ENCODE peak calls at places on chromosomes 2 and 18, in six cellular contexts. Y, L, X, I, E and M are unnamed samples. For H3K36me3, the result is how much of the 10 kb centered on the place peaks cover.

GRCh38 chr18:45212186-45213039 is 402.9 kb upstream of the SLC14A2 start:
- DNase-seq in Y (peak), L (peak), X (peak), I (peak), E (peak), M (peak)

GRCh38 chr2:102139851-102140250 is 2.7 kb upstream of the IL1R1 start:
- DNase-seq in Y (no peak), L (peak), X (no peak), I (no peak), E (no peak), M (peak)

GRCh38 chr18:23585007-23585871 is 1.1 kb downstream of the NPC1 start:
- DNase-seq in Y (no peak), L (no peak), X (no peak), I (peak), E (peak), M (peak)

GRCh38 chr2:46010925-46011490 is 286.2 kb upstream of the EPAS1 start:
- DNase-seq in Y (no peak), L (peak), X (no peak), I (peak), E (peak), M (peak)

GRCh38 chr2:205748660-205749059 is 66.4 kb downstream of the NRP2 start:
- DNase-seq in Y (no peak), L (peak), X (peak), I (peak), E (no peak), M (no peak)

GRCh38 chr2:222753251-222753824 is 81.9 kb downstream of the MOGAT1 start:
- DNase-seq in Y (peak), L (peak), X (no peak), I (no peak), E (no peak), M (peak)

GRCh38 chr2:227759411-227760113 is 13.9 kb downstream of the SCYGR8 start:
- DNase-seq in Y (no peak), L (no peak), X (no peak), I (peak), E (peak), M (no peak)

GRCh38 chr2:8999802-9000201 is 3.7 kb downstream of the MBOAT2 start:
- DNase-seq in Y (no peak), L (no peak), X (no peak), I (no peak), E (peak), M (no peak)

GRCh38 chr2:24559714-24560113 is 68.7 kb downstream of the NCOA1 start:
- DNase-seq in Y (no peak), L (peak), X (no peak), I (no peak), E (peak), M (peak)

GRCh38 chr18:79853993-79854364 is 56.2 kb downstream of the KCNG2 start:
- DNase-seq in Y (no peak), L (no peak), X (no peak), I (no peak), E (no peak), M (no peak)

GRCh38 chr2:69027060-69027459 is 14.1 kb downstream of the ANTXR1 start:
- DNase-seq in Y (no peak), L (no peak), X (no peak), I (no peak), E (no peak), M (no peak)

GRCh38 chr2:129178356-129178755 is 801.1 kb upstream of the RAB6C start:
- DNase-seq in Y (no peak), L (no peak), X (no peak), I (no peak), E (no peak), M (no peak)

GRCh38 chr18:70385474-70385873 is 96.6 kb downstream of the SOCS6 start:
- DNase-seq in Y (no peak), L (peak), X (no peak), I (no peak), E (no peak), M (peak)

GRCh38 chr2:213281156-213281555 is 3.1 kb upstream of the SPAG16 start:
- DNase-seq in Y (no peak), L (peak), X (no peak), I (no peak), E (no peak), M (no peak)

GRCh38 chr2:74530239-74531161 is 767 bp downstream of the HTRA2 start:
- DNase-seq in Y (no peak), L (peak), X (no peak), I (peak), E (peak), M (peak)

GRCh38 chr18:858016-858415 is 46.0 kb upstream of the YES1 start:
- DNase-seq in Y (no peak), L (no peak), X (no peak), I (no peak), E (no peak), M (no peak)

GRCh38 chr2:69167469-69167822 is 154.5 kb downstream of the ANTXR1 start:
- DNase-seq in Y (no peak), L (no peak), X (no peak), I (no peak), E (no peak), M (no peak)

GRCh38 chr2:241850544-241851324 is 8.0 kb downstream of the PDCD1 start:
- DNase-seq in Y (no peak), L (no peak), X (no peak), I (no peak), E (no peak), M (no peak)

GRCh38 chr2:144995482-144995881 is 475.6 kb upstream of the ZEB2 start:
- DNase-seq in Y (no peak), L (no peak), X (no peak), I (no peak), E (peak), M (no peak)

GRCh38 chr2:4618141-4618540 is 914.8 kb downstream of the DCDC2C start:
- DNase-seq in Y (no peak), L (no peak), X (no peak), I (no peak), E (no peak), M (no peak)

GRCh38 chr18:24089626-24090337 is 49.1 kb upstream of the CABYR start:
- DNase-seq in Y (no peak), L (no peak), X (no peak), I (no peak), E (no peak), M (no peak)

GRCh38 chr2:142316049-142316448 is 185.2 kb upstream of the LRP1B start:
- DNase-seq in Y (no peak), L (no peak), X (no peak), I (no peak), E (no peak), M (no peak)

GRCh38 chr18:6614952-6615351 is 114.6 kb upstream of the ARHGAP28 start:
- DNase-seq in Y (no peak), L (no peak), X (no peak), I (no peak), E (peak), M (no peak)

GRCh38 chr2:174750923-174751441 is 13.3 kb downstream of the CHRNA1 start:
- DNase-seq in Y (no peak), L (no peak), X (no peak), I (peak), E (no peak), M (no peak)

GRCh38 chr18:48714873-48715272 is 176.0 kb downstream of the CTIF start:
- DNase-seq in Y (peak), L (no peak), X (no peak), I (peak), E (no peak), M (no peak)

GRCh38 chr2:216540920-216541319 is 42.3 kb downstream of the RPL37A start:
- DNase-seq in Y (no peak), L (no peak), X (no peak), I (peak), E (no peak), M (no peak)

GRCh38 chr2:121810959-121811853 is 55.8 kb downstream of the TSN start:
- DNase-seq in Y (peak), L (peak), X (no peak), I (peak), E (peak), M (peak)

GRCh38 chr2:27952070-27952469 is 61.5 kb downstream of the BABAM2 start:
- DNase-seq in Y (no peak), L (no peak), X (no peak), I (no peak), E (no peak), M (no peak)

GRCh38 chr2:186426153-186427016 is 59.7 kb upstream of the ZC3H15 start:
- DNase-seq in Y (no peak), L (no peak), X (no peak), I (no peak), E (no peak), M (no peak)

GRCh38 chr18:74480149-74480651 is 16.0 kb upstream of the CNDP2 start:
- DNase-seq in Y (no peak), L (no peak), X (no peak), I (no peak), E (no peak), M (no peak)

GRCh38 chr2:38261569-38262513 is 115.2 kb downstream of the ATL2 start:
- DNase-seq in Y (no peak), L (no peak), X (no peak), I (no peak), E (no peak), M (no peak)

GRCh38 chr2:30444283-30444682 is 2.8 kb upstream of the LCLAT1 start:
- DNase-seq in Y (no peak), L (no peak), X (no peak), I (no peak), E (peak), M (no peak)

GRCh38 chr18:27838230-27838629 is 338.7 kb downstream of the CDH2 start:
- DNase-seq in Y (no peak), L (no peak), X (no peak), I (no peak), E (no peak), M (no peak)

GRCh38 chr18:11064106-11064505 is 85.3 kb downstream of the PIEZO2 start:
- DNase-seq in Y (no peak), L (peak), X (no peak), I (no peak), E (no peak), M (peak)

GRCh38 chr18:11070593-11070992 is 78.8 kb downstream of the PIEZO2 start:
- DNase-seq in Y (no peak), L (no peak), X (no peak), I (no peak), E (no peak), M (no peak)

GRCh38 chr18:11066038-11066437 is 83.3 kb downstream of the PIEZO2 start:
- DNase-seq in Y (no peak), L (no peak), X (no peak), I (peak), E (no peak), M (no peak)

GRCh38 chr18:11065061-11065460 is 84.3 kb downstream of the PIEZO2 start:
- DNase-seq in Y (no peak), L (no peak), X (no peak), I (no peak), E (no peak), M (no peak)
- H2AK5ac ChIP-seq in Y (no peak), L (no peak), X (no peak), I (no peak), E (no peak), M (no peak)

GRCh38 chr2:232836934-232837333 is 33.1 kb upstream of the SNORC start:
- DNase-seq in Y (no peak), L (no peak), X (no peak), I (no peak), E (no peak), M (no peak)
- H3K36me3 ChIP-seq in Y (under half), L (under half), X (under half), I (under half), E (under half), M (under half)

DNA sequence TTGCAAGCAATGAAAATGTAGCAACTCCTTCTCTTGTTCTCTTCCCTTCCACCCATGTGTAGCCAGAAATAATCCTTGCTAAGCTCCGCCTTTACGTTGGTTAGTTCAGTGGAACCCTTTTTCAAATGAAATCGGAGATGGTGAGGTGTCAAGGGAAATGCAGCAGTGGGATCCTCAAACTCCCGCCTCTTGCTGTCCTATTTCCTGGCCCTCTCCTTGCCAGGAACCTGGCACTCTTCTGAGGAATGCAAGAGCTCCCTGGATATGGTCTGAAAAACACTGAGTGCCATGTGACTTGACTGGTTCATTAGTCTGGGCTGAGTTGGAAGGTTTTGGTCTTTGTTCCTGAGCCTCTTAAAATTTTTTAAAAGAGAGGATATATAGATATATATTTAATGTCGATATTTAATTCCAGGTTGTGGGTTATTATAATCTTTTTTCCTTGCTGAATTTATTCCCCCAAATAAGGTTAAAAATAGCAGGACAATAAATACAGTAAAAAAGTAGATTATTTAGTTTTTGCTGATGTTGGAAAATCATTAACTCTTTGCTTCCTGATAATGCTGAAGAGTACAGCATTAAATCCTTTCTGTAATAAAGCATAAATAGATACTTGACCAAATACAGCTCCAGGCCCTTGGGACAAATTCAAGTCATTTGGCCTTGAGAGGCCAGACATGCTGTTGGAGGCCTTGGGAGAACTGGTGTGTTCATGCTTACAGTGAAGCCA is 116.2 kb downstream of the EML6 start:
- DNase-seq in Y (no peak), L (no peak), X (no peak), I (peak), E (no peak), M (no peak)
- H2AK5ac ChIP-seq in Y (no peak), L (no peak), X (no peak), I (no peak), E (no peak), M (no peak)

DNA sequence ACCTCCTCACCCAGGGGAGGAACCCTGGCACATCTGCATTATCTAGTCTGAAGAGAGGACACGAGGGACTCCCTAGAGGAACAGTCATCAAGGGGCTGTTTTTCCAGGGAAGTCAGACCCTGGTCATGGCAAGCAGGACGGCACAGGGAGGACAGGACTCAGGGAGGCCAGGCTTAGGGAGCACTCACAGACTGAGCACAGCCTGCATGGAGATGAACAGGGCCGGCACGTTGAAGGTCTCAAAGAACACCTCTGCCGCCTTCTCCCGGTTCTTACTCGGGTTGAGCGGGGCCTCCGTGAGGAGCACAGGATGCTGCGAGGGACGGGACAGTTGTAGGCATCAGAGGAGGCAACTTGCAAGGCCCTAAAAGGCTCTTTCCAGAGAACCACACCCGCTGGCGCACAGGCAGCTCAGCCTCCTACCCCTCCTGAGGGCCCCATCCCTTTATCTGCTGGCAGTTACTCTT is 5.1 kb downstream of the ACTR1B start:
- DNase-seq in Y (no peak), L (no peak), X (no peak), I (no peak), E (no peak), M (no peak)
- H3K36me3 ChIP-seq in Y (under half), L (under half), X (under half), I (under half), E (half or more), M (half or more)

GRCh38 chr2:237164474-237165047 is 78.9 kb downstream of the COPS8 start:
- DNase-seq in Y (no peak), L (no peak), X (no peak), I (no peak), E (no peak), M (no peak)
- H2AK5ac ChIP-seq in Y (no peak), L (peak), X (no peak), I (no peak), E (peak), M (no peak)

GRCh38 chr2:172561270-172561669 is 5.4 kb downstream of the PDK1 start:
- DNase-seq in Y (no peak), L (peak), X (no peak), I (no peak), E (peak), M (peak)

GRCh38 chr2:172564376-172564775 is 8.5 kb downstream of the PDK1 start:
- DNase-seq in Y (no peak), L (no peak), X (no peak), I (no peak), E (no peak), M (no peak)

GRCh38 chr2:172558372-172558771 is 2.5 kb downstream of the PDK1 start:
- DNase-seq in Y (no peak), L (no peak), X (no peak), I (no peak), E (peak), M (no peak)

GRCh38 chr2:172562298-172562697 is 6.4 kb downstream of the PDK1 start:
- DNase-seq in Y (no peak), L (no peak), X (no peak), I (no peak), E (no peak), M (no peak)

DNA sequence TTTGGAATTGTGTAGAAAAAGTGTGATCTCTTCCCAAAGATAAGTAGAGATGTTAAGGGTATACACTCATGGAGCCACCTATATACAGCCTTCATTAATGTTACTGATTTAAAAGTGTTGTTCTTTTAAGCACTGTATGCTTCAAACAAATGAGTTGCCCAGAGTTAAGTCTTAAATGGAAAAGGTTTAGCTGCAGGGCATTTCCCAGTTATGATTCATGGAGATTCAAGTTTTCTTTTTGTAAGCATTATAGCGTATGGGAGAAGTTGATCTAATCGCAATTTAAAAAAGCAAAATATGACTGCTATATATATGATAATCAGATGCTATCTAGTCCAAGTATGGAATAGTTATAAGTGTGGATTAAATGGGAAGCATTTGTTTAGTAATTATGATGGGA is 4.8 kb downstream of the PDK1 start:
- DNase-seq in Y (no peak), L (peak), X (no peak), I (no peak), E (peak), M (no peak)
- H3K36me3 ChIP-seq in Y (under half), L (under half), X (under half), I (under half), E (under half), M (under half)

DNA sequence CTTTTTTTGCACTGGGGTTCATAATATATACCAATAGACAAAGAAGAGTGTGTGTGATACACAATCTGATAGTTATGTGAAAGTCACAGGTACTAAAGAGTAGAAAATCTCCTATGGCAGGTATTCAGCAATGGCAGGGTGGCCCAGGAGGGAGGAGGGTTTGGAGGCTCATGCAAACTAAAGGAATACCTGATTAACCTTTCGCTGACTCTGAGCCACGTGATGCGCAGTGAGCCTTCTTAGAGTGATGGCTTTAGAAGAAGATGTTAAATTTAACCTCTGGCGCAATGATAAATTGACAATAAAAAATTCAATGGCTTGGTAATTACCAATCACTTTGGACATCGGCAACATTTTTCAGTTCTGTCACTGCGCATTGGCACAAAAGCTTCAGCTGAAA is 250.8 kb upstream of the HNRNPA3 start:
- DNase-seq in Y (no peak), L (no peak), X (no peak), I (no peak), E (no peak), M (no peak)
- H2AK5ac ChIP-seq in Y (no peak), L (no peak), X (no peak), I (no peak), E (no peak), M (no peak)